ENCODE peak calls at places on chromosomes 11 and 22, in five cellular contexts. One of them, this sample, is unnamed.

GRCh38 chr22:32926600-32926999 is 125.1 kb downstream of the TIMP3 start:
- DNase-seq in H1: peak
- DNase-seq in GM12865: peak
- DNase-seq in brain microvascular endothelial cell: peak
- DNase-seq in neural crest cell: no peak
- DNase-seq in this sample: no peak

GRCh38 chr22:27797793-27798525 is 3.6 kb downstream of the MN1 start:
- DNase-seq in H1: no peak
- DNase-seq in GM12865: no peak
- DNase-seq in brain microvascular endothelial cell: no peak
- DNase-seq in neural crest cell: no peak
- DNase-seq in this sample: no peak

GRCh38 chr22:27866136-27867091 is 52.6 kb downstream of the PITPNB start:
- DNase-seq in H1: no peak
- DNase-seq in GM12865: no peak
- DNase-seq in brain microvascular endothelial cell: no peak
- DNase-seq in neural crest cell: no peak
- DNase-seq in this sample: no peak

GRCh38 chr11:86978756-86979608 is 23.8 kb upstream of the FZD4 start:
- DNase-seq in H1: no peak
- DNase-seq in GM12865: peak
- DNase-seq in brain microvascular endothelial cell: peak
- DNase-seq in neural crest cell: no peak
- DNase-seq in this sample: no peak

GRCh38 chr11:113474362-113475159 is 637 bp downstream of the DRD2 start:
- DNase-seq in H1: peak
- DNase-seq in GM12865: peak
- DNase-seq in brain microvascular endothelial cell: peak
- DNase-seq in neural crest cell: peak
- DNase-seq in this sample: peak

GRCh38 chr11:58578136-58578634 is 678 bp upstream of the ZFP91 start:
- DNase-seq in H1: peak
- DNase-seq in GM12865: peak
- DNase-seq in brain microvascular endothelial cell: peak
- DNase-seq in neural crest cell: peak
- DNase-seq in this sample: peak

GRCh38 chr11:23976369-23976768 is 520.5 kb upstream of the LUZP2 start:
- DNase-seq in H1: no peak
- DNase-seq in GM12865: no peak
- DNase-seq in brain microvascular endothelial cell: no peak
- DNase-seq in neural crest cell: no peak
- DNase-seq in this sample: no peak

GRCh38 chr22:49152146-49152929 is 675.3 kb downstream of the BRD1 start:
- DNase-seq in H1: no peak
- DNase-seq in GM12865: no peak
- DNase-seq in brain microvascular endothelial cell: no peak
- DNase-seq in neural crest cell: peak
- DNase-seq in this sample: no peak

GRCh38 chr11:63553759-63554158 is 9.4 kb downstream of the PLAAT2 start:
- DNase-seq in H1: no peak
- DNase-seq in GM12865: peak
- DNase-seq in brain microvascular endothelial cell: no peak
- DNase-seq in neural crest cell: no peak
- DNase-seq in this sample: no peak

GRCh38 chr22:31082606-31083376 is 1.7 kb downstream of the SMTN start:
- DNase-seq in H1: peak
- DNase-seq in GM12865: peak
- DNase-seq in brain microvascular endothelial cell: peak
- DNase-seq in neural crest cell: no peak
- DNase-seq in this sample: no peak

GRCh38 chr22:41674941-41675340 is 13.7 kb downstream of the SNU13 start:
- DNase-seq in H1: no peak
- DNase-seq in GM12865: no peak
- DNase-seq in brain microvascular endothelial cell: no peak
- DNase-seq in neural crest cell: no peak
- DNase-seq in this sample: no peak

GRCh38 chr22:41676134-41676533 is 12.5 kb downstream of the SNU13 start:
- DNase-seq in H1: no peak
- DNase-seq in GM12865: no peak
- DNase-seq in brain microvascular endothelial cell: no peak
- DNase-seq in neural crest cell: no peak
- DNase-seq in this sample: no peak

GRCh38 chr22:41668971-41669911 is 19.4 kb downstream of the SNU13 start:
- DNase-seq in H1: no peak
- DNase-seq in GM12865: no peak
- DNase-seq in brain microvascular endothelial cell: peak
- DNase-seq in neural crest cell: no peak
- DNase-seq in this sample: no peak

GRCh38 chr22:41672780-41673509 is 15.7 kb downstream of the SNU13 start:
- DNase-seq in H1: no peak
- DNase-seq in GM12865: peak
- DNase-seq in brain microvascular endothelial cell: no peak
- DNase-seq in neural crest cell: no peak
- DNase-seq in this sample: no peak
- TF ChIP-seq CTCF in H1: no peak
- TF ChIP-seq CTCF in GM12865: peak
- TF ChIP-seq CTCF in brain microvascular endothelial cell: peak
- TF ChIP-seq CTCF in neural crest cell: peak
- TF ChIP-seq CTCF in this sample: no peak

DNA sequence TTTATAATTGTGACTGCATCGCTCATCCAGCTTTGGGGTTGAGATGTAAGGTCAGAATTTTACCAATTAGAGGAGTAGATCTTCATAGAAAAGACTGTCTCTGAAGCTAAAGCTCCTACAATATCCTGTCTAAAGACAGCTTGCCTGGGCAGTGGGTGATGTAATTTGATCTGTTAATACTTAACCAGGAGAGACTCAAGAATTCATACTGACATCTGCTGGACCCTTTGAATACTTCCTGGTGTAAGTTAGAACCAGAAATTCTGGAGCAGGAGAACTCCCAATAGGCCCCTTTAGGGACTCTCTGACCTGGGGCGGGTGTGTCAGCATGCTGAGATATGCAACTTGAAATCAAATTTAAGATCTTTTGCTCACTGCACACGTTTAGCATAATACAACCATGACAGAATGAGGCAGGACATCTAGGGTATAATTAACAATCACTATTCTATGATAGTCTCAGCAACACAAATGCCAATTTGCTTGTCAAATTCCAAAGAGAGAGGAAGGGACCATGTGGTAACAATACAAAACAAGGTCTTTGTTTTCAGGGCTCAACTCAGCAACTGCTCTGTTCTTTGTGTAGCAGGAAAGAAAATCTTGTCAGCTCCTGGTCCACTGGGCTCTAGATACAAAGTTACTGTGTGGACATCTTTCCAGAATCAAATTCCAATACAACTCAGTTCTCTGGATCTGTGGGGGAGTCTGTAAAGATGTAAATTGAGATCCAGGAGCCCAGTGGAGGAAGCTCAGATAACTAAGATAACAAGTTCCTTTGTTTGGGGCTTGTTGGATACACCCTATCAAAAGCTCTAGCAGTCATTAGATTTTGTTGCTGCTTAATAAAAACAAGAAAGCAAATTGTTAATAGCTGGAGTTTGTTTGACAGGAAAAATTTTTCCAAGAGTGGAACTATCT is 144.0 kb downstream of the INSC start:
- DNase-seq in H1: no peak
- DNase-seq in GM12865: no peak
- DNase-seq in brain microvascular endothelial cell: peak
- DNase-seq in neural crest cell: no peak
- DNase-seq in this sample: no peak
- TF ChIP-seq CTCF in H1: peak
- TF ChIP-seq CTCF in GM12865: no peak
- TF ChIP-seq CTCF in brain microvascular endothelial cell: peak
- TF ChIP-seq CTCF in neural crest cell: no peak
- TF ChIP-seq CTCF in this sample: no peak

GRCh38 chr22:37697540-37697835 is 640 bp downstream of the TRIOBP start:
- DNase-seq in H1: peak
- DNase-seq in GM12865: no peak
- DNase-seq in brain microvascular endothelial cell: no peak
- DNase-seq in neural crest cell: no peak
- DNase-seq in this sample: no peak

GRCh38 chr22:37692627-37693285 is 4.1 kb upstream of the TRIOBP start:
- DNase-seq in H1: no peak
- DNase-seq in GM12865: no peak
- DNase-seq in brain microvascular endothelial cell: no peak
- DNase-seq in neural crest cell: no peak
- DNase-seq in this sample: no peak

GRCh38 chr22:37690901-37691504 is 4.9 kb downstream of the NOL12 start:
- DNase-seq in H1: no peak
- DNase-seq in GM12865: no peak
- DNase-seq in brain microvascular endothelial cell: no peak
- DNase-seq in neural crest cell: no peak
- DNase-seq in this sample: no peak

GRCh38 chr22:37701121-37701786 is 4.4 kb downstream of the TRIOBP start:
- DNase-seq in H1: no peak
- DNase-seq in GM12865: no peak
- DNase-seq in brain microvascular endothelial cell: no peak
- DNase-seq in neural crest cell: no peak
- DNase-seq in this sample: no peak

DNA sequence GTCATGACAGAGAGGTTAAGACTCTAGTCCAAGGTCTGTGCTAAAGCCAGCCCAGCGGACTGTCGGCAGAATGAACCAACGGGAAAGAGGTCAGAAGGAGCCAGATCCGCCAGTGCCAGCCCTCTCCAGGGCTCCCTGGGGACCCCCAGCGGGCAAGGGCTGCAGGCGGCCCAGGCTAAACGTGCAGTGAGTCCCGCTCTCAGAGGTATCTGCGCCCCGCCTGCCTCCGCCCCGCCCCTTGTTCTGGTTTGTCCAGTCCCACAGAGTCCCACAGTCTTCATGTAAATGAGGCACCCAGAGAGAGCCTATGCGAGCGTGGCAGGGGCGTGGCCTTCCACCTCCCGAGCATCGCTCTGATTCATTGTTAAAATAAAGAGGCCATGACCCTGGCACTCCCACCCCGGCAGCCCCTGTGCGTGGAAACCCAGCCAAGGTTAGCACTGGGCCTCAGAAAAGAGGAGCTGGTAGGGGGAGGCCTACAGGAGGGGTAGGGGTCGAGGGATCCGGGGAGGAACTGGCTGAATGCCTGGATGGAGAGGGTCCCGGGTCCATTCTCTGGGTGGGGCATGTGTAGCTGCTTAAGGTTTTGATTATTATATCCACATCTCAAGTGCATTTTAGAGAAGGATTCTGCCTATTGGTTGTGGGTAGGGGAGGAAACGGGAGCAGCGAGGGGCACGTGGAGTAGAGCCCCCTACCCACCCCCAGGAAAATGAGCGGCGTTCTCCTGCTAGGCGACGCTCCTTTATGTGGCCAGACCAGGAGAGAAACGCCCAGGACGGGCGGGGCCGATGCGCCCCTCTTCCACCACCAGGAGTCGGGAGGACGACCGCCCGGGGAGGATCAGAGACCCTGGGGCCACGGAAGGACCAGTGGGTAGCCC is at the start of gene TRIOBP:
- DNase-seq in H1: peak
- DNase-seq in GM12865: peak
- DNase-seq in brain microvascular endothelial cell: peak
- DNase-seq in neural crest cell: peak
- DNase-seq in this sample: peak
- TF ChIP-seq CTCF in H1: peak
- TF ChIP-seq CTCF in GM12865: peak
- TF ChIP-seq CTCF in brain microvascular endothelial cell: peak
- TF ChIP-seq CTCF in neural crest cell: peak
- TF ChIP-seq CTCF in this sample: peak

GRCh38 chr11:70348608-70349007 is 49.7 kb upstream of the CTTN start:
- DNase-seq in H1: no peak
- DNase-seq in GM12865: no peak
- DNase-seq in brain microvascular endothelial cell: no peak
- DNase-seq in neural crest cell: no peak
- DNase-seq in this sample: no peak

GRCh38 chr11:70339066-70339465 is 59.3 kb upstream of the CTTN start:
- DNase-seq in H1: no peak
- DNase-seq in GM12865: no peak
- DNase-seq in brain microvascular endothelial cell: no peak
- DNase-seq in neural crest cell: no peak
- DNase-seq in this sample: no peak

GRCh38 chr11:70348191-70348590 is 50.1 kb upstream of the CTTN start:
- DNase-seq in H1: no peak
- DNase-seq in GM12865: no peak
- DNase-seq in brain microvascular endothelial cell: no peak
- DNase-seq in neural crest cell: no peak
- DNase-seq in this sample: no peak

GRCh38 chr11:70341881-70342429 is 56.4 kb upstream of the CTTN start:
- DNase-seq in H1: no peak
- DNase-seq in GM12865: no peak
- DNase-seq in brain microvascular endothelial cell: no peak
- DNase-seq in neural crest cell: no peak
- DNase-seq in this sample: no peak

DNA sequence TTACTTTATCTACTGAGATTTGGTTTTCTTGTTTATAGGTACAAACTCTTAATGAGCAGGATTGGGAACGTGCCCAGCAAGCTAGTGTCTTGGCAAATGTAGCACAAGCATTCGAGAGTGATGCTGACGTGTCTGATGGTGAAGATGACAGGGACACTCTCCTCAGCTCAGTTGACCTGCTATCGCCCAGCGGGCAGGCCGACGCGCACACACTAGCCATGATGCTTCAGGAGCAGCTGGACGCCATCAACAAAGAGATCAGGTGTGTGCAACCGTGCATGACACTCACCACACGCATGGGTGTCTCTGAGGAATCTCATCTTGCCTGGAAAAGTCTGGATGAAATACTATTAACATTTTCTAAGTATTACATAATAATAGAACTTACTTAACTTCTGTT is 54.7 kb upstream of the CTTN start:
- DNase-seq in H1: no peak
- DNase-seq in GM12865: no peak
- DNase-seq in brain microvascular endothelial cell: no peak
- DNase-seq in neural crest cell: no peak
- DNase-seq in this sample: no peak
- TF ChIP-seq CTCF in H1: no peak
- TF ChIP-seq CTCF in GM12865: no peak
- TF ChIP-seq CTCF in brain microvascular endothelial cell: no peak
- TF ChIP-seq CTCF in neural crest cell: no peak
- TF ChIP-seq CTCF in this sample: no peak

GRCh38 chr11:133476570-133477262 is 55.6 kb downstream of the OPCML start:
- DNase-seq in H1: no peak
- DNase-seq in GM12865: no peak
- DNase-seq in brain microvascular endothelial cell: no peak
- DNase-seq in neural crest cell: no peak
- DNase-seq in this sample: no peak
- TF ChIP-seq CTCF in H1: peak
- TF ChIP-seq CTCF in GM12865: no peak
- TF ChIP-seq CTCF in brain microvascular endothelial cell: no peak
- TF ChIP-seq CTCF in neural crest cell: peak
- TF ChIP-seq CTCF in this sample: no peak

This sample was measured in mesothelial cell of epicardium.